ENCODE peak calls at places on chromosomes 7 and 10, in six cellular contexts. One of them, this sample, is unnamed.
A peak's percentile ranks its signal among the peaks of the same experiment; 100 is the strongest.

GRCh38 chr10:57222603-57223002 is 861.5 kb upstream of the ZWINT start:
- DNase-seq in ELR: no peak
- DNase-seq in activated CD4-positive, CD25-positive, alpha-beta regulatory T cell treated with anti-CD3 and anti-CD28 coated beads, Interleukin-2, amount 50 U/mL, for 72 hours: no peak
- DNase-seq in astrocyte of the spinal cord: no peak
- DNase-seq in colonic mucosa: no peak
- DNase-seq in left kidney: no peak
- DNase-seq in this sample: no peak

GRCh38 chr7:150401861-150402631 is 22.9 kb downstream of the ZNF775 start:
- DNase-seq in ELR: no peak
- DNase-seq in activated CD4-positive, CD25-positive, alpha-beta regulatory T cell treated with anti-CD3 and anti-CD28 coated beads, Interleukin-2, amount 50 U/mL, for 72 hours: peak; percentile 12
- DNase-seq in astrocyte of the spinal cord: no peak
- DNase-seq in colonic mucosa: no peak
- DNase-seq in left kidney: no peak
- DNase-seq in this sample: no peak

GRCh38 chr10:26437637-26438461 is at the start of gene APBB1IP:
- DNase-seq in ELR: peak; percentile 88
- DNase-seq in activated CD4-positive, CD25-positive, alpha-beta regulatory T cell treated with anti-CD3 and anti-CD28 coated beads, Interleukin-2, amount 50 U/mL, for 72 hours: peak; percentile 68
- DNase-seq in astrocyte of the spinal cord: no peak
- DNase-seq in colonic mucosa: peak; percentile 60
- DNase-seq in left kidney: peak; percentile 46
- DNase-seq in this sample: no peak

GRCh38 chr10:121708921-121709625 is 110.8 kb upstream of the FGFR2 start:
- DNase-seq in ELR: no peak
- DNase-seq in activated CD4-positive, CD25-positive, alpha-beta regulatory T cell treated with anti-CD3 and anti-CD28 coated beads, Interleukin-2, amount 50 U/mL, for 72 hours: no peak
- DNase-seq in astrocyte of the spinal cord: peak; percentile 10
- DNase-seq in colonic mucosa: no peak
- DNase-seq in left kidney: peak; percentile 79
- DNase-seq in this sample: peak; percentile 7

GRCh38 chr10:6036861-6037321 is 25.3 kb downstream of the IL2RA start:
- DNase-seq in ELR: no peak
- DNase-seq in activated CD4-positive, CD25-positive, alpha-beta regulatory T cell treated with anti-CD3 and anti-CD28 coated beads, Interleukin-2, amount 50 U/mL, for 72 hours: no peak
- DNase-seq in astrocyte of the spinal cord: no peak
- DNase-seq in colonic mucosa: peak; percentile 9
- DNase-seq in left kidney: no peak
- DNase-seq in this sample: no peak

GRCh38 chr10:100751211-100751933 is 6.0 kb downstream of the PAX2 start:
- DNase-seq in ELR: no peak
- DNase-seq in activated CD4-positive, CD25-positive, alpha-beta regulatory T cell treated with anti-CD3 and anti-CD28 coated beads, Interleukin-2, amount 50 U/mL, for 72 hours: no peak
- DNase-seq in astrocyte of the spinal cord: no peak
- DNase-seq in colonic mucosa: no peak
- DNase-seq in left kidney: no peak
- DNase-seq in this sample: no peak

GRCh38 chr10:23310443-23310842 is 34.2 kb downstream of the C10orf67 start:
- DNase-seq in ELR: no peak
- DNase-seq in activated CD4-positive, CD25-positive, alpha-beta regulatory T cell treated with anti-CD3 and anti-CD28 coated beads, Interleukin-2, amount 50 U/mL, for 72 hours: no peak
- DNase-seq in astrocyte of the spinal cord: no peak
- DNase-seq in colonic mucosa: no peak
- DNase-seq in left kidney: peak; percentile 74
- DNase-seq in this sample: no peak

GRCh38 chr7:28180364-28181147 is at the start of gene JAZF1:
- DNase-seq in ELR: peak; percentile 60
- DNase-seq in activated CD4-positive, CD25-positive, alpha-beta regulatory T cell treated with anti-CD3 and anti-CD28 coated beads, Interleukin-2, amount 50 U/mL, for 72 hours: peak; percentile 55
- DNase-seq in astrocyte of the spinal cord: peak; percentile 52
- DNase-seq in colonic mucosa: peak; percentile 45
- DNase-seq in left kidney: peak; percentile 90
- DNase-seq in this sample: peak; percentile 95

GRCh38 chr10:6250745-6251144 is 48.0 kb downstream of the PFKFB3 start:
- DNase-seq in ELR: no peak
- DNase-seq in activated CD4-positive, CD25-positive, alpha-beta regulatory T cell treated with anti-CD3 and anti-CD28 coated beads, Interleukin-2, amount 50 U/mL, for 72 hours: no peak
- DNase-seq in astrocyte of the spinal cord: no peak
- DNase-seq in colonic mucosa: no peak
- DNase-seq in left kidney: no peak
- DNase-seq in this sample: no peak

GRCh38 chr7:36937754-36938551 is 213.7 kb upstream of the AOAH start:
- DNase-seq in ELR: no peak
- DNase-seq in activated CD4-positive, CD25-positive, alpha-beta regulatory T cell treated with anti-CD3 and anti-CD28 coated beads, Interleukin-2, amount 50 U/mL, for 72 hours: no peak
- DNase-seq in astrocyte of the spinal cord: no peak
- DNase-seq in colonic mucosa: no peak
- DNase-seq in left kidney: no peak
- DNase-seq in this sample: peak; percentile 74

GRCh38 chr7:129875160-129875559 is 77.6 kb downstream of the UBE2H start:
- DNase-seq in ELR: peak; percentile 32
- DNase-seq in activated CD4-positive, CD25-positive, alpha-beta regulatory T cell treated with anti-CD3 and anti-CD28 coated beads, Interleukin-2, amount 50 U/mL, for 72 hours: no peak
- DNase-seq in astrocyte of the spinal cord: no peak
- DNase-seq in colonic mucosa: no peak
- DNase-seq in left kidney: no peak
- DNase-seq in this sample: no peak

This sample was measured in NCI-H69.